ENCODE peak calls at places on chromosomes 16 and 17, in ten cellular contexts. Y is foreskin fibroblast, Q is endothelial cell, S is AG04450, K is B cell, V is GM12865, A is GM10248, F is cardiac muscle cell, I is uterus, M is testis. J is an unnamed sample.

GRCh38 chr16:50547944-50548658 is at the start of gene NKD1:
- DNase-seq in Y (peak), Q (peak), S (no peak), K (peak), V (peak), A (peak), F (peak), I (peak), M (peak), J (no peak)

GRCh38 chr17:51869387-51869786 is 289.1 kb downstream of the CA10 start:
- DNase-seq in Y (no peak), Q (peak), S (no peak), K (no peak), V (peak), A (no peak), F (peak), I (no peak), M (peak), J (no peak)

GRCh38 chr16:71358464-71359031 is at the start of gene CALB2:
- DNase-seq in Y (peak), Q (peak), S (no peak), K (peak), V (peak), A (peak), F (peak), I (peak), M (peak), J (no peak)

GRCh38 chr17:80227666-80228065 is 7.4 kb downstream of the SLC26A11 start:
- DNase-seq in Y (no peak), Q (no peak), S (no peak), K (no peak), V (no peak), A (no peak), F (no peak), I (no peak), M (no peak), J (no peak)

GRCh38 chr17:35011671-35012216 is 31.4 kb downstream of the LIG3 start:
- DNase-seq in Y (no peak), Q (no peak), S (no peak), K (no peak), V (no peak), A (no peak), F (no peak), I (no peak), M (no peak), J (no peak)

GRCh38 chr17:42182927-42183734 is 2.1 kb downstream of the HCRT start:
- DNase-seq in Y (peak), Q (no peak), S (peak), K (no peak), V (no peak), A (no peak), F (peak), I (no peak), M (no peak), J (no peak)

GRCh38 chr17:58728831-58729230 is 26.8 kb upstream of the PPM1E start:
- DNase-seq in Y (no peak), Q (no peak), S (no peak), K (no peak), V (no peak), A (no peak), F (no peak), I (no peak), M (no peak), J (no peak)

GRCh38 chr17:15462962-15463361 is 4.5 kb downstream of the CDRT4 start:
- DNase-seq in Y (no peak), Q (no peak), S (no peak), K (no peak), V (no peak), A (no peak), F (peak), I (peak), M (no peak), J (no peak)

GRCh38 chr16:81779540-81780320 is 639 bp downstream of the PLCG2 start:
- DNase-seq in Y (no peak), Q (peak), S (no peak), K (peak), V (peak), A (no peak), F (no peak), I (no peak), M (no peak), J (no peak)

GRCh38 chr17:50289268-50289667 is 15.0 kb downstream of the TMEM92 start:
- DNase-seq in Y (peak), Q (no peak), S (no peak), K (no peak), V (no peak), A (no peak), F (peak), I (peak), M (no peak), J (no peak)

GRCh38 chr17:66839616-66840015 is 4.7 kb downstream of the CACNG5 start:
- DNase-seq in Y (no peak), Q (no peak), S (no peak), K (no peak), V (no peak), A (no peak), F (no peak), I (no peak), M (no peak), J (no peak)

GRCh38 chr17:67027031-67027628 is 17.2 kb upstream of the CACNG1 start:
- DNase-seq in Y (peak), Q (no peak), S (no peak), K (no peak), V (no peak), A (no peak), F (no peak), I (no peak), M (no peak), J (no peak)

GRCh38 chr17:79650861-79651260 is 40.0 kb upstream of the RBFOX3 start:
- DNase-seq in Y (no peak), Q (no peak), S (no peak), K (no peak), V (no peak), A (no peak), F (no peak), I (peak), M (peak), J (no peak)

GRCh38 chr16:81846105-81846504 is 67.0 kb downstream of the PLCG2 start:
- DNase-seq in Y (no peak), Q (no peak), S (no peak), K (no peak), V (no peak), A (no peak), F (no peak), I (no peak), M (no peak), J (no peak)

GRCh38 chr17:50675627-50676026 is 32.1 kb downstream of the ANKRD40 start:
- DNase-seq in Y (no peak), Q (no peak), S (no peak), K (no peak), V (no peak), A (no peak), F (no peak), I (no peak), M (no peak), J (no peak)

GRCh38 chr16:85123891-85124635 is 11.8 kb upstream of the CIBAR2 start:
- DNase-seq in Y (peak), Q (no peak), S (peak), K (no peak), V (no peak), A (no peak), F (peak), I (peak), M (peak), J (no peak)

GRCh38 chr16:78556421-78556820 is 457.0 kb downstream of the WWOX start:
- DNase-seq in Y (no peak), Q (no peak), S (no peak), K (no peak), V (no peak), A (no peak), F (no peak), I (no peak), M (no peak), J (no peak)

GRCh38 chr16:84240455-84240854 is 643 bp upstream of the KCNG4 start:
- DNase-seq in Y (no peak), Q (no peak), S (no peak), K (no peak), V (no peak), A (no peak), F (no peak), I (no peak), M (no peak), J (no peak)

GRCh38 chr17:49218941-49219913 is 8.7 kb downstream of the ABI3 start:
- DNase-seq in Y (no peak), Q (no peak), S (no peak), K (peak), V (peak), A (peak), F (no peak), I (no peak), M (no peak), J (no peak)
- TF ChIP-seq CTCF in Y (no peak), Q (no peak), S (peak), K (peak), V (peak), A (peak), F (peak), I (no peak), M (peak), J (peak)

DNA sequence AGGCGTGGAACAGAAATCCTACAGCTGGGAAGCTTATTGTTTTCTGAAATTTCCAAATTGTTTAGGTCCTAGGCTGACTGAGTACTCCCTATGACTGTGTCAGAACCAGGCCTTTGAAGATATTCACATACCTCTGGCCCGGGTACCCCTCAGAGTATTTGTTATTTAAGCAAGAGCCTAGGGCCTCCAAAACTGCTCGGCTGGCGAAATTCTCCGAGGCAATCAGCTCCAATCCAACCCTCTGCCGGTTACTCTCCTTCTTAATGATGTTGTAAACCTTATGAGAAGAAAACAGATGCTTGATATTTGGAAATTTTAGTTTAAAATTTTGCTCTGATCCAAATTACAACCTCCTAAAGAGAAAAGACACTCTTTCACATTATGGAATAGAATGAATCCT is 9.8 kb downstream of the SHMT1 start:
- DNase-seq in Y (no peak), Q (no peak), S (no peak), K (no peak), V (no peak), A (no peak), F (no peak), I (no peak), M (no peak), J (no peak)
- TF ChIP-seq CTCF in Y (no peak), Q (no peak), S (no peak), K (no peak), V (no peak), A (no peak), F (no peak), I (no peak), M (no peak), J (no peak)

DNA sequence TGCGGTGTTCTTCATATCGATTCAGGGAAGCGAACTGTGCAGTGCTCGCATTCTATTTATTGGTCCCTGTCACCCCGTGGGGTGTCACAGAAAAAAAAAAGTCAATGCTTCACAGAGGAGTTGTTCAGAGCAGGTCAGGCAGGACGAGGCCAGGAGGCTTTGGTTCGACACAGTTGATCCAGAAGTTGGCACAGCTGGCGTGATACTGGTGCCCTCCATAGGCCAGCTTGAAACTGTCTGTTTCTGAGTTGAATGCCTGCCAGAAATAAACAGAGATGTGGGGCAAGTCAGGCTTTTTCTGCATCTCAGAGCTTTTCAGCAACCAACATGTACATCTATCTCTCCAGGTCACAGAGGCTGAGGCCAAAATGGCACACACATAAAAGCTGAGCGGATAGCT is 29.1 kb downstream of the DUSP14 start:
- DNase-seq in Y (peak), Q (no peak), S (no peak), K (no peak), V (no peak), A (no peak), F (peak), I (no peak), M (no peak), J (no peak)
- TF ChIP-seq CTCF in Y (no peak), Q (no peak), S (no peak), K (no peak), V (no peak), A (no peak), F (no peak), I (no peak), M (no peak), J (no peak)

DNA sequence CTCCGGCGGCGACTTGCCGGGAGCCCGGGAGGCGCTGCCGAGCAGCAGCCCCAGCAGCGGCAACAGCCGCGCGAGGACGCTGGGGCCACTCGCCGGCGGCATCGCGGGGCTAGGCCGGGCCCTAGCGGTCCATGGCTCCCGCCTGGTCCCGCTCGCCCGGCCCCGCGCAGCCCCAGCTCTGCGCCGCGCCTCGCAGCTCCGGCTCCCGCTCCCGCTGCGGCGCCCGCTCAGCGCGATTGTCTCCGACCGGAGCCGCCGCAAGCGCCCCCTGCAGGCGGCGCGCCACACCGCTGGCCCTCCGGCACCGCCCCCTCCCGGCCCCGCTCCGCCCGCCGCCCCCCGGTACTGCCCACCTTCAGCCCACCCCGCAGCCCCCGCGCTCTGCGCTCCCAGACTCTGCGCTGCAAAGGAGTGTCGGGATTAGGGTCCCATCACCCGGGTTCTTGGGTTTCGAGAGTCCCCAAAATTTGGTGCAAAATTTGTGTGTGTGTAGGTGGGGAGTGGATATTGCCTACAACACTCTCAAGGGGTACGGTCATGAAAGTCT is at the start of gene FAM171A2:
- DNase-seq in Y (no peak), Q (peak), S (peak), K (no peak), V (peak), A (peak), F (peak), I (no peak), M (peak), J (no peak)
- TF ChIP-seq CTCF in Y (no peak), Q (peak), S (peak), K (peak), V (peak), A (peak), F (peak), I (peak), M (peak), J (peak)

GRCh38 chr16:3020247-3020603 is at the start of gene TNFRSF12A:
- DNase-seq in Y (peak), Q (peak), S (no peak), K (peak), V (peak), A (peak), F (peak), I (peak), M (peak), J (no peak)

GRCh38 chr16:3022208-3022696 is 1.5 kb downstream of the HCFC1R1 start:
- DNase-seq in Y (peak), Q (peak), S (peak), K (peak), V (no peak), A (peak), F (peak), I (peak), M (peak), J (peak)

GRCh38 chr16:3022697-3023414 is 886 bp downstream of the HCFC1R1 start:
- DNase-seq in Y (peak), Q (no peak), S (no peak), K (no peak), V (peak), A (peak), F (peak), I (peak), M (no peak), J (no peak)

GRCh38 chr16:3020604-3021448 is 658 bp downstream of the TNFRSF12A start:
- DNase-seq in Y (peak), Q (no peak), S (peak), K (peak), V (peak), A (no peak), F (peak), I (peak), M (peak), J (no peak)

GRCh38 chr16:3021449-3022207 is 1.5 kb downstream of the TNFRSF12A start:
- DNase-seq in Y (peak), Q (peak), S (peak), K (peak), V (peak), A (peak), F (peak), I (peak), M (peak), J (peak)
- TF ChIP-seq CTCF in Y (peak), Q (no peak), S (peak), K (peak), V (peak), A (peak), F (peak), I (peak), M (no peak), J (peak)

DNA sequence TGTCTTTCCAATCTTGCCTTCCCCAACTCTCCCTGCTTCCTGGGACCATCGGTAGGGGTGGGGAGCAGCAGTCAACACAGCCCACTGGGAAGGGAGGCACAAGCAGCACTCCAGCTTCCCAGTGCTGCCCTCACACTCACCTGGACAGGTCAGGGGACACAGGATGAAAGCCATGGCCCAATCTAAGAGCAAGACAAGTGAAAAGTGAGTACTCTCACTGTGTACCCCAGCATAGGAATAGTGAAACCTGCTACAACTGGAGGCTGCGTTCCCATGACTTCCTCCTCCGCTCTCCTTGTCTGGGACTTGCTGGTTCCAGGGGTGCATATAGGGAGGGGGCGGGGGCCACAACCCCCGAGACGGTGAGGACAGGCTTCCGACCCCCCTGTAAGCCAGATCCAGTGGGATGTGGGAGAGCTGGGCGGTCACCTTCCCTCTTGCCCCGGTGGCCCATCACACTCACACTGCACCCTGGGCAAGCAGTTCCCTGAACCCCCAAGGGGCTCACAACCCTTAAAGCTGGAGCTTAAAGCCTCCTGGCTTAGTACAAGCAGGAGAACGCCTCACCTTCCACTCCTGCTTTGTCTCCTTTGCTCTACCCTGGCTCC is 29.5 kb upstream of the SLC25A19 start:
- DNase-seq in Y (no peak), Q (no peak), S (no peak), K (no peak), V (no peak), A (no peak), F (no peak), I (no peak), M (no peak), J (no peak)
- TF ChIP-seq CTCF in Y (no peak), Q (no peak), S (no peak), K (no peak), V (no peak), A (no peak), F (no peak), I (no peak), M (no peak), J (no peak)

GRCh38 chr17:63832014-63832413 is 4.6 kb upstream of the FTSJ3 start:
- DNase-seq in Y (no peak), Q (no peak), S (no peak), K (no peak), V (no peak), A (no peak), F (no peak), I (no peak), M (no peak), J (no peak)

GRCh38 chr17:63833026-63833740 is 5.7 kb upstream of the FTSJ3 start:
- DNase-seq in Y (no peak), Q (no peak), S (no peak), K (no peak), V (no peak), A (no peak), F (no peak), I (no peak), M (no peak), J (no peak)

GRCh38 chr17:63833741-63834373 is 6.4 kb upstream of the FTSJ3 start:
- DNase-seq in Y (no peak), Q (no peak), S (no peak), K (no peak), V (no peak), A (no peak), F (no peak), I (no peak), M (no peak), J (no peak)

GRCh38 chr17:63831505-63831904 is 4.0 kb upstream of the FTSJ3 start:
- DNase-seq in Y (no peak), Q (no peak), S (no peak), K (no peak), V (no peak), A (no peak), F (no peak), I (no peak), M (no peak), J (no peak)

GRCh38 chr17:63832455-63832854 is 5.0 kb upstream of the FTSJ3 start:
- DNase-seq in Y (no peak), Q (no peak), S (no peak), K (no peak), V (no peak), A (no peak), F (no peak), I (no peak), M (no peak), J (no peak)
- TF ChIP-seq CTCF in Y (no peak), Q (peak), S (peak), K (no peak), V (no peak), A (no peak), F (no peak), I (no peak), M (no peak), J (no peak)

GRCh38 chr17:28912281-28912937 is 9.5 kb upstream of the DHRS13 start:
- DNase-seq in Y (no peak), Q (no peak), S (no peak), K (peak), V (no peak), A (no peak), F (no peak), I (no peak), M (peak), J (no peak)
- TF ChIP-seq CTCF in Y (peak), Q (no peak), S (peak), K (no peak), V (peak), A (peak), F (peak), I (no peak), M (peak), J (no peak)

GRCh38 chr16:68396481-68396880 is 51.8 kb downstream of the SMPD3 start:
- DNase-seq in Y (peak), Q (peak), S (peak), K (no peak), V (peak), A (no peak), F (peak), I (no peak), M (peak), J (peak)
- TF ChIP-seq CTCF in Y (peak), Q (peak), S (peak), K (peak), V (peak), A (peak), F (peak), I (peak), M (peak), J (peak)

DNA sequence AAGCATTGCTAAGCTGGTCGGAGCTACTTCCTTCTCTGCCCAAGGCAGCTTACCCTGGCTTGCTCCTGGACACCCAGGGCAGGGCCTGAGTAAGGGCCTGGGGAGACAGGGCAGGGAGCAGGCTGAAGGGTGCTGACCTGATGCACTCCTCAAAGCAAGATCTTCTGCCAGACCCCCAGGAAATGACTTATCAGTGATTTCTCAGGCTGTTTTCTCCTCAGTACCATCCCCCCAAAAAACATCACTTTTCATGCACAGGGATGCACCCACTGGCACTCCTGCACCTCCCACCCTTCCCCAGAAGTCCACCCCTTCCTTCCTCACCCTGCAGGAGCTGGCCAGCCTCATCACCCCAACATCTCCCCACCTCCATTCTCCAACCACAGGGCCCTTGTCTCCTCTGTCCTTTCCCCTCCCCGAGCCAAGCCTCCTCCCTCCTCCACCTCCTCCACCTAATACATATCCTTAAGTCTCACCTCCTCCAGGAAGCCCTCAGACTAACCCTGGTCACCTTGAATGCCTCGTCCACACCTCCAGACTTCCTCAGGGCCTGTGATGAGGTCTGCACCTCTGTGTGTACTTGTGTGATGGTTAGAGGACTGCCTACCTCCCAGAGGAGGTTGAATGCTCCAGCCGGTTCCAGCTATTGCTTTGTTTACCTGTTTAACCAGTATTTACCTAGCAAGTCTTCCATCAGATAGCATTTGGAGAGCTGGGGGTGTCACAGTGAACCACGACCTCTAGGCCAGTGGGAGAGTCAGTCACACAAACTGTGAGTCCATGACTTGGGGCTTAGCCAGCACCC is 1.1 kb upstream of the HBA1 start:
- DNase-seq in Y (no peak), Q (no peak), S (no peak), K (no peak), V (no peak), A (no peak), F (no peak), I (no peak), M (no peak), J (no peak)
- TF ChIP-seq CTCF in Y (no peak), Q (no peak), S (no peak), K (no peak), V (no peak), A (no peak), F (no peak), I (no peak), M (no peak), J (no peak)

J was measured in AG04449.